ENCODE peak calls at places on chromosomes 13 and 19, in six cellular contexts. One of them, this sample, is unnamed.

GRCh38 chr19:34880034-34880433 is 46.7 kb upstream of the ZNF30 start:
- DNase-seq in NCI-H1092: no peak
- DNase-seq in CD8-positive, alpha-beta T cell: no peak
- DNase-seq in non-pigmented ciliary epithelial cell: no peak
- DNase-seq in NCI-H187 treated with DMSO at 0.1 percent for 48 hours: no peak
- DNase-seq in stimulated activated CD4-positive, alpha-beta T cell treated with anti-CD3 and anti-CD28 coated beads, Interleukin-2, amount 100 ng/mL, for 48 hours: no peak
- DNase-seq in this sample: no peak

GRCh38 chr13:27290715-27291114 is 20.1 kb downstream of the RASL11A start:
- DNase-seq in NCI-H1092: no peak
- DNase-seq in CD8-positive, alpha-beta T cell: no peak
- DNase-seq in non-pigmented ciliary epithelial cell: no peak
- DNase-seq in NCI-H187 treated with DMSO at 0.1 percent for 48 hours: no peak
- DNase-seq in stimulated activated CD4-positive, alpha-beta T cell treated with anti-CD3 and anti-CD28 coated beads, Interleukin-2, amount 100 ng/mL, for 48 hours: no peak
- DNase-seq in this sample: no peak

GRCh38 chr19:38844093-38844686 is 5.6 kb downstream of the HNRNPL start:
- DNase-seq in NCI-H1092: no peak
- DNase-seq in CD8-positive, alpha-beta T cell: no peak
- DNase-seq in non-pigmented ciliary epithelial cell: no peak
- DNase-seq in NCI-H187 treated with DMSO at 0.1 percent for 48 hours: no peak
- DNase-seq in stimulated activated CD4-positive, alpha-beta T cell treated with anti-CD3 and anti-CD28 coated beads, Interleukin-2, amount 100 ng/mL, for 48 hours: no peak
- DNase-seq in this sample: no peak

GRCh38 chr13:35771898-35772297 is 295.4 kb upstream of the MAB21L1 start:
- DNase-seq in NCI-H1092: no peak
- DNase-seq in CD8-positive, alpha-beta T cell: no peak
- DNase-seq in non-pigmented ciliary epithelial cell: peak
- DNase-seq in NCI-H187 treated with DMSO at 0.1 percent for 48 hours: no peak
- DNase-seq in stimulated activated CD4-positive, alpha-beta T cell treated with anti-CD3 and anti-CD28 coated beads, Interleukin-2, amount 100 ng/mL, for 48 hours: no peak
- DNase-seq in this sample: no peak

GRCh38 chr19:47430041-47430802 is 10.9 kb upstream of the MEIS3 start:
- DNase-seq in NCI-H1092: no peak
- DNase-seq in CD8-positive, alpha-beta T cell: no peak
- DNase-seq in non-pigmented ciliary epithelial cell: no peak
- DNase-seq in NCI-H187 treated with DMSO at 0.1 percent for 48 hours: no peak
- DNase-seq in stimulated activated CD4-positive, alpha-beta T cell treated with anti-CD3 and anti-CD28 coated beads, Interleukin-2, amount 100 ng/mL, for 48 hours: no peak
- DNase-seq in this sample: no peak

GRCh38 chr13:26485288-26485687 is 72.2 kb upstream of the WASF3 start:
- DNase-seq in NCI-H1092: peak
- DNase-seq in CD8-positive, alpha-beta T cell: no peak
- DNase-seq in non-pigmented ciliary epithelial cell: no peak
- DNase-seq in NCI-H187 treated with DMSO at 0.1 percent for 48 hours: no peak
- DNase-seq in stimulated activated CD4-positive, alpha-beta T cell treated with anti-CD3 and anti-CD28 coated beads, Interleukin-2, amount 100 ng/mL, for 48 hours: no peak
- DNase-seq in this sample: no peak

GRCh38 chr13:46648166-46648607 is 95.2 kb downstream of the LRCH1 start:
- DNase-seq in NCI-H1092: no peak
- DNase-seq in CD8-positive, alpha-beta T cell: no peak
- DNase-seq in non-pigmented ciliary epithelial cell: no peak
- DNase-seq in NCI-H187 treated with DMSO at 0.1 percent for 48 hours: peak
- DNase-seq in stimulated activated CD4-positive, alpha-beta T cell treated with anti-CD3 and anti-CD28 coated beads, Interleukin-2, amount 100 ng/mL, for 48 hours: no peak
- DNase-seq in this sample: peak

GRCh38 chr13:75415720-75416119 is 66.2 kb downstream of the TBC1D4 start:
- DNase-seq in NCI-H1092: no peak
- DNase-seq in CD8-positive, alpha-beta T cell: no peak
- DNase-seq in non-pigmented ciliary epithelial cell: peak
- DNase-seq in NCI-H187 treated with DMSO at 0.1 percent for 48 hours: no peak
- DNase-seq in stimulated activated CD4-positive, alpha-beta T cell treated with anti-CD3 and anti-CD28 coated beads, Interleukin-2, amount 100 ng/mL, for 48 hours: no peak
- DNase-seq in this sample: no peak

GRCh38 chr13:61410669-61411297 is 4.9 kb downstream of the PCDH20 start:
- DNase-seq in NCI-H1092: peak
- DNase-seq in CD8-positive, alpha-beta T cell: no peak
- DNase-seq in non-pigmented ciliary epithelial cell: no peak
- DNase-seq in NCI-H187 treated with DMSO at 0.1 percent for 48 hours: no peak
- DNase-seq in stimulated activated CD4-positive, alpha-beta T cell treated with anti-CD3 and anti-CD28 coated beads, Interleukin-2, amount 100 ng/mL, for 48 hours: no peak
- DNase-seq in this sample: no peak

GRCh38 chr19:14407889-14408640 is 11.1 kb downstream of the DDX39A start:
- DNase-seq in NCI-H1092: no peak
- DNase-seq in CD8-positive, alpha-beta T cell: no peak
- DNase-seq in non-pigmented ciliary epithelial cell: no peak
- DNase-seq in NCI-H187 treated with DMSO at 0.1 percent for 48 hours: no peak
- DNase-seq in stimulated activated CD4-positive, alpha-beta T cell treated with anti-CD3 and anti-CD28 coated beads, Interleukin-2, amount 100 ng/mL, for 48 hours: no peak
- DNase-seq in this sample: no peak

GRCh38 chr13:101178394-101178793 is 237.9 kb downstream of the NALCN start:
- DNase-seq in NCI-H1092: no peak
- DNase-seq in CD8-positive, alpha-beta T cell: no peak
- DNase-seq in non-pigmented ciliary epithelial cell: no peak
- DNase-seq in NCI-H187 treated with DMSO at 0.1 percent for 48 hours: peak
- DNase-seq in stimulated activated CD4-positive, alpha-beta T cell treated with anti-CD3 and anti-CD28 coated beads, Interleukin-2, amount 100 ng/mL, for 48 hours: no peak
- DNase-seq in this sample: no peak

GRCh38 chr13:73767191-73767741 is 366.9 kb downstream of the KLF12 start:
- DNase-seq in NCI-H1092: peak
- DNase-seq in CD8-positive, alpha-beta T cell: peak
- DNase-seq in non-pigmented ciliary epithelial cell: no peak
- DNase-seq in NCI-H187 treated with DMSO at 0.1 percent for 48 hours: no peak
- DNase-seq in stimulated activated CD4-positive, alpha-beta T cell treated with anti-CD3 and anti-CD28 coated beads, Interleukin-2, amount 100 ng/mL, for 48 hours: no peak
- DNase-seq in this sample: no peak

GRCh38 chr19:39411832-39412099 is 703 bp upstream of the PLEKHG2 start:
- DNase-seq in NCI-H1092: peak
- DNase-seq in CD8-positive, alpha-beta T cell: peak
- DNase-seq in non-pigmented ciliary epithelial cell: peak
- DNase-seq in NCI-H187 treated with DMSO at 0.1 percent for 48 hours: peak
- DNase-seq in stimulated activated CD4-positive, alpha-beta T cell treated with anti-CD3 and anti-CD28 coated beads, Interleukin-2, amount 100 ng/mL, for 48 hours: peak
- DNase-seq in this sample: peak

GRCh38 chr19:49988433-49988832 is 27.5 kb upstream of the SIGLEC11 start:
- DNase-seq in NCI-H1092: no peak
- DNase-seq in CD8-positive, alpha-beta T cell: no peak
- DNase-seq in non-pigmented ciliary epithelial cell: peak
- DNase-seq in NCI-H187 treated with DMSO at 0.1 percent for 48 hours: no peak
- DNase-seq in stimulated activated CD4-positive, alpha-beta T cell treated with anti-CD3 and anti-CD28 coated beads, Interleukin-2, amount 100 ng/mL, for 48 hours: peak
- DNase-seq in this sample: no peak

GRCh38 chr19:8506402-8506957 is 4.0 kb upstream of the PRAM1 start:
- DNase-seq in NCI-H1092: peak
- DNase-seq in CD8-positive, alpha-beta T cell: no peak
- DNase-seq in non-pigmented ciliary epithelial cell: no peak
- DNase-seq in NCI-H187 treated with DMSO at 0.1 percent for 48 hours: no peak
- DNase-seq in stimulated activated CD4-positive, alpha-beta T cell treated with anti-CD3 and anti-CD28 coated beads, Interleukin-2, amount 100 ng/mL, for 48 hours: no peak
- DNase-seq in this sample: no peak

This sample was measured in NCI-H1694 treated with DMSO at 0.1 percent for 48 hours.